ENCODE peak calls at places on chromosomes 13 and 19, in five cellular contexts. L is SK-N-SH, I is IMR-90, E is colonic mucosa, K is MM.1S. S is an unnamed sample.

GRCh38 chr19:19460761-19461265 is 54.5 kb downstream of the TSSK6 start:
- DNase-seq in L (peak; percentile 72), I (peak; percentile 30), E (peak; percentile 48), K (no peak), S (peak; percentile 71)

GRCh38 chr19:12159773-12160414 is 3.0 kb upstream of the ZNF136 start:
- DNase-seq in L (peak; percentile 48), I (no peak), E (no peak), K (no peak), S (peak; percentile 60)

GRCh38 chr13:23844132-23844531 is 45.1 kb downstream of the MIPEP start:
- DNase-seq in L (no peak), I (no peak), E (no peak), K (no peak), S (no peak)

GRCh38 chr13:44237276-44237767 is 136.3 kb upstream of the SERP2 start:
- DNase-seq in L (peak; percentile 24), I (peak; percentile 98), E (peak; percentile 35), K (no peak), S (no peak)

GRCh38 chr13:75869981-75870380 is 233.9 kb downstream of the LMO7 start:
- DNase-seq in L (no peak), I (no peak), E (no peak), K (peak; percentile 91), S (no peak)

GRCh38 chr13:71661921-71662320 is 205.1 kb downstream of the DACH1 start:
- DNase-seq in L (no peak), I (peak; percentile 41), E (no peak), K (no peak), S (no peak)

GRCh38 chr13:44389856-44390255 is 16.2 kb downstream of the SERP2 start:
- DNase-seq in L (no peak), I (no peak), E (no peak), K (no peak), S (no peak)

GRCh38 chr19:45177817-45178261 is at the start of gene TRAPPC6A:
- DNase-seq in L (no peak), I (peak; percentile 70), E (no peak), K (no peak), S (no peak)

GRCh38 chr13:39263033-39263432 is 224.8 kb downstream of the NHLRC3 start:
- DNase-seq in L (peak; percentile 52), I (peak; percentile 23), E (peak; percentile 54), K (peak; percentile 21), S (peak; percentile 86)

GRCh38 chr19:41521860-41522555 is 54.0 kb upstream of the CEACAM21 start:
- DNase-seq in L (peak; percentile 51), I (no peak), E (no peak), K (no peak), S (peak; percentile 65)

GRCh38 chr13:24747248-24748151 is 16.5 kb upstream of the RNF17 start:
- DNase-seq in L (no peak), I (no peak), E (no peak), K (peak; percentile 78), S (peak; percentile 78)

GRCh38 chr13:30112602-30113435 is 194.5 kb downstream of the KATNAL1 start:
- DNase-seq in L (peak; percentile 82), I (peak; percentile 85), E (peak; percentile 86), K (peak; percentile 56), S (peak; percentile 92)

GRCh38 chr19:18896421-18896841 is 473 bp upstream of the CERS1 start:
- DNase-seq in L (peak; percentile 62), I (no peak), E (no peak), K (no peak), S (peak; percentile 67)

GRCh38 chr13:100138859-100139491 is 50.1 kb downstream of the PCCA start:
- DNase-seq in L (no peak), I (no peak), E (no peak), K (no peak), S (no peak)

GRCh38 chr19:45477713-45478453 is 10.1 kb downstream of the FOSB start:
- DNase-seq in L (no peak), I (no peak), E (no peak), K (no peak), S (no peak)

GRCh38 chr13:21674271-21675009 is 3.6 kb downstream of the FGF9 start:
- DNase-seq in L (peak; percentile 42), I (no peak), E (peak; percentile 36), K (peak; percentile 39), S (peak; percentile 72)

GRCh38 chr19:33000510-33000909 is 28.5 kb downstream of the FAAP24 start:
- DNase-seq in L (no peak), I (no peak), E (no peak), K (no peak), S (no peak)

GRCh38 chr19:46863818-46864629 is 3.2 kb downstream of the ARHGAP35 start:
- DNase-seq in L (peak; percentile 47), I (peak; percentile 61), E (no peak), K (no peak), S (peak; percentile 75)

GRCh38 chr13:69595181-69595580 is 512.4 kb upstream of the ATXN8OS start:
- DNase-seq in L (no peak), I (no peak), E (no peak), K (no peak), S (no peak)

GRCh38 chr13:100528353-100528752 is 60.2 kb downstream of the GGACT start:
- DNase-seq in L (no peak), I (no peak), E (no peak), K (no peak), S (peak; percentile 19)

GRCh38 chr19:47419789-47420188 is 462 bp upstream of the MEIS3 start:
- DNase-seq in L (no peak), I (no peak), E (no peak), K (no peak), S (peak; percentile 66)

GRCh38 chr19:44111910-44112463 is 1.2 kb upstream of the ZNF225 start:
- DNase-seq in L (peak; percentile 24), I (peak; percentile 92), E (no peak), K (no peak), S (peak; percentile 92)

GRCh38 chr13:31022491-31022890 is 90.0 kb downstream of the TEX26 start:
- DNase-seq in L (no peak), I (no peak), E (no peak), K (no peak), S (no peak)

GRCh38 chr13:19781526-19781925 is 1.2 kb downstream of the PSPC1 start:
- DNase-seq in L (peak; percentile 10), I (no peak), E (no peak), K (no peak), S (peak; percentile 41)

GRCh38 chr19:16328824-16329482 is 4.3 kb downstream of the KLF2 start:
- DNase-seq in L (no peak), I (peak; percentile 49), E (no peak), K (no peak), S (no peak)

GRCh38 chr19:7351861-7352260 is 3.1 kb downstream of the ARHGEF18 start:
- DNase-seq in L (no peak), I (no peak), E (no peak), K (no peak), S (no peak)

GRCh38 chr19:7356899-7357627 is 8.3 kb downstream of the ARHGEF18 start:
- DNase-seq in L (no peak), I (no peak), E (no peak), K (no peak), S (no peak)

GRCh38 chr19:7358102-7358597 is 9.4 kb downstream of the ARHGEF18 start:
- DNase-seq in L (no peak), I (no peak), E (no peak), K (no peak), S (no peak)

GRCh38 chr19:7355871-7356270 is 7.1 kb downstream of the ARHGEF18 start:
- DNase-seq in L (no peak), I (no peak), E (no peak), K (no peak), S (no peak)

DNA sequence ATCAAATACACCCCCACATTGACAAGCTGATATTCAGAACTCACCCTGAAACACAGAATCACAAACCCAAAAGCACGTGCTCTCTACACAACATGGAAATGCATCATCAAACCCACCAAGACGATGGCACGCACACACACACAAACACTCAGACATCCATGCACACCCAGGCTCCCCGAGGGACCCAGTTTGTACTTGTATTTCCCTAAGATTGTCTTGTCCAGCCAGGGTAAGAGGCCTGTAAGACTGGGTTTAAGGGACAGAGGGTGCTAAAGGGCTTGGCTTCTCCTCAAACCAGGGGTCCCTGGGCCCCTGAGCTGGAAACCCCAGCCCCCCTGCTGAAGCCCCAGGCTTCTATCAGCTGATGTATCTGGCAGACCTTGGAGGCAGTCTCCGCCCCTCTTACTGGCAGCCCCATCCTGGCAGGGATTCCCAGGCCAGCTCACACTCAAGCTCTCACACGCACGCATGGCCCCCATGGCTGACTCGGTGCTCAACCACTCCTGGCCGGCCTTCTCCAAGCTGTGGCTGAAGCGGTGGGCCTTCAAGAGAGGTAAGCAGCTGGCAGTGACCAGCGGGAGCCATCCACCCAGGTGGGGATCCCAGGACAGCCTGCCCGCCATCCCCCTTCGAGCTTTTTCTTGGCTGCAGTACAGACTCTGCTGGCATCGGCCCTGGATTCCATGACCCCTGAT is 6.6 kb downstream of the ARHGEF18 start:
- DNase-seq in L (no peak), I (peak; percentile 59), E (no peak), K (no peak), S (no peak)
- H3K27ac ChIP-seq in L (no peak overlapping the region), I (no peak overlapping the region), E (no peak overlapping the region), K (no peak overlapping the region), S (no peak overlapping the region)

GRCh38 chr19:15283141-15283885 is 49.0 kb downstream of the BRD4 start:
- DNase-seq in L (no peak), I (peak; percentile 59), E (no peak), K (no peak), S (no peak)

GRCh38 chr19:15279326-15279904 is 47.2 kb upstream of the EPHX3 start:
- DNase-seq in L (no peak), I (no peak), E (no peak), K (no peak), S (no peak)

GRCh38 chr19:15282311-15282705 is 50.0 kb downstream of the BRD4 start:
- DNase-seq in L (no peak), I (no peak), E (no peak), K (no peak), S (no peak)

GRCh38 chr19:15280048-15280725 is 47.9 kb upstream of the EPHX3 start:
- DNase-seq in L (no peak), I (peak; percentile 71), E (no peak), K (no peak), S (no peak)

DNA sequence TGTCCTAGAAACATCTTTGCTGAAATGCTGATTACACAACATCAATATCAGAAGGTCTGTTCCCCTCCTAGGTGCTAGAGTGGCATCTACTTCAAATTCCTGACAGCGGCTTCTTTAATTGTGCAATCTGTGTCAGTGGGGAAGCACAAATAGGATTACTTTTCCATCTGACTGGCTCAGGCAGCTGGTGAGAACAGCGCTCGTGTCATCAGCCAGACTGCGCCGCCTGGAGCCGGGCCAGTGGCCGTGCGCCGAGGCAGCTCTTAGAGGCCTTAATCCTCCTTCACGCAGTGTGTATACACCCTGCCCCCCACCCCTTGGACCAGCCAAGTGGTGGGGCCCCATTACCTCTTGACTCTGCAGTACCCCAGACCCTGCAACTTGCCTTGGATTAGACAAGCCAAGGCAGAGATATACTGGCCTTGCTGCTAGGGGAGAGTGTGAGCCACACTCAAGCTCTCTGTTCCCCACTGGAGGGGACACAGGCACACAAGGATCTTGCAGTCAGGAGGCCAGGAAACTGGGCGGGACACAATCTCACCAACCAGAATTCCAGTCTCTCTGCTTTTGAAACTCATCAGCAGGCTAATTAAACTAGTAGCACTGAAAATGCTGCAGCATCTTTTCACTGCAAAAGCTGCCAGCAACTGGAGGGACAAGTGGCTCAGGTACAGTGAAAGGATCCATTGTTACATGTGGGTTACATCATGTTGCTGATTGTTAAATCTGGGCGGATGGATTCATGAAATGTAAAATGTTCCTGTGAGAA is 48.9 kb upstream of the EPHX3 start:
- DNase-seq in L (peak; percentile 70), I (peak; percentile 89), E (peak; percentile 61), K (no peak), S (no peak)
- H3K9ac ChIP-seq in L (no peak overlapping the region), I (peak overlapping the region; percentile 20), E (no peak overlapping the region), K (no peak overlapping the region), S (peak overlapping the region; percentile 11)

GRCh38 chr13:58160980-58161379 is 529.4 kb downstream of the PCDH17 start:
- DNase-seq in L (no peak), I (no peak), E (no peak), K (no peak), S (no peak)
- H3K4me1 ChIP-seq in L (no peaks in the 10 kb centered on the region), I (no peaks in the 10 kb centered on the region), E (no peaks in the 10 kb centered on the region), K (no peaks in the 10 kb centered on the region), S (no peaks in the 10 kb centered on the region)

GRCh38 chr19:39941151-39941550 is 6.7 kb upstream of the FCGBP start:
- DNase-seq in L (no peak), I (no peak), E (no peak), K (no peak), S (no peak)
- H3K27ac ChIP-seq in L (no peak overlapping the region), I (no peak overlapping the region), E (peak overlapping the region; percentile 77), K (peak overlapping the region; percentile 67), S (no peak overlapping the region)

S was measured in endodermal cell.